ENCODE peak calls at places on chromosomes 7 and 10, in ten cellular contexts. H is pancreas, U is psoas muscle, V is lower lobe of right lung, I is tibial artery, Y is upper lobe of right lung, K is lung, G is Karpas-422, L is thyroid gland, P is heart right ventricle. J is an unnamed sample.

GRCh38 chr7:108181073-108181985 is 51.2 kb upstream of the LAMB4 start:
- DNase-seq in H (no peak), U (no peak), V (no peak), I (no peak), Y (no peak), K (no peak), G (peak; percentile 79), L (no peak), P (no peak), J (no peak)

GRCh38 chr7:50970092-50970491 is 187.4 kb upstream of the GRB10 start:
- DNase-seq in H (peak; percentile 92), U (no peak), V (no peak), I (no peak), Y (no peak), K (peak; percentile 39), G (no peak), L (peak; percentile 9), P (no peak), J (no peak)

GRCh38 chr7:128010392-128011078 is 20.7 kb downstream of the LRRC4 start:
- DNase-seq in H (no peak), U (no peak), V (no peak), I (no peak), Y (no peak), K (no peak), G (peak; percentile 86), L (no peak), P (no peak), J (no peak)

GRCh38 chr10:106440355-106440754 is 724.2 kb downstream of the SORCS1 start:
- DNase-seq in H (no peak), U (no peak), V (no peak), I (no peak), Y (no peak), K (no peak), G (no peak), L (no peak), P (no peak), J (no peak)

GRCh38 chr7:128408709-128409434 is 910 bp downstream of the IMPDH1 start:
- DNase-seq in H (no peak), U (no peak), V (no peak), I (peak; percentile 43), Y (peak; percentile 73), K (peak; percentile 46), G (no peak), L (no peak), P (no peak), J (no peak)

GRCh38 chr10:72099054-72099921 is 10.9 kb upstream of the SPOCK2 start:
- DNase-seq in H (no peak), U (no peak), V (no peak), I (no peak), Y (no peak), K (no peak), G (no peak), L (no peak), P (no peak), J (no peak)

GRCh38 chr7:16803881-16804673 is 722 bp downstream of the AGR2 start:
- DNase-seq in H (no peak), U (no peak), V (no peak), I (no peak), Y (no peak), K (no peak), G (peak; percentile 20), L (no peak), P (no peak), J (no peak)

GRCh38 chr7:107551936-107552335 is 11.8 kb downstream of the COG5 start:
- DNase-seq in H (no peak), U (no peak), V (no peak), I (no peak), Y (no peak), K (no peak), G (no peak), L (no peak), P (no peak), J (no peak)

GRCh38 chr7:40709077-40709964 is 574.5 kb downstream of the SUGCT start:
- DNase-seq in H (no peak), U (no peak), V (no peak), I (no peak), Y (no peak), K (no peak), G (no peak), L (no peak), P (no peak), J (no peak)

GRCh38 chr10:101629781-101630419 is 41.8 kb downstream of the DPCD start:
- DNase-seq in H (no peak), U (peak; percentile 37), V (no peak), I (no peak), Y (no peak), K (no peak), G (no peak), L (no peak), P (no peak), J (no peak)

GRCh38 chr7:151439855-151440798 is at the start of gene CRYGN:
- DNase-seq in H (no peak), U (no peak), V (no peak), I (no peak), Y (peak; percentile 58), K (no peak), G (no peak), L (peak; percentile 65), P (no peak), J (no peak)

GRCh38 chr7:131225619-131226101 is 102.0 kb upstream of the MKLN1 start:
- DNase-seq in H (peak; percentile 80), U (peak; percentile 37), V (peak; percentile 68), I (no peak), Y (peak; percentile 74), K (peak; percentile 69), G (no peak), L (peak; percentile 66), P (peak; percentile 53), J (peak; percentile 53)

GRCh38 chr10:3143366-3143765 is 29.2 kb downstream of the PITRM1 start:
- DNase-seq in H (no peak), U (no peak), V (no peak), I (no peak), Y (no peak), K (no peak), G (no peak), L (no peak), P (no peak), J (no peak)

GRCh38 chr7:116779222-116779621 is 83.2 kb upstream of the CAPZA2 start:
- DNase-seq in H (no peak), U (no peak), V (no peak), I (no peak), Y (no peak), K (no peak), G (no peak), L (no peak), P (no peak), J (no peak)

GRCh38 chr10:8691498-8692017 is 637.1 kb downstream of the GATA3 start:
- DNase-seq in H (no peak), U (no peak), V (no peak), I (no peak), Y (no peak), K (no peak), G (no peak), L (no peak), P (no peak), J (no peak)

GRCh38 chr10:117139581-117140524 is 1.8 kb upstream of the VAX1 start:
- DNase-seq in H (no peak), U (no peak), V (no peak), I (no peak), Y (no peak), K (no peak), G (no peak), L (no peak), P (no peak), J (no peak)

GRCh38 chr10:117136391-117136975 is 1.6 kb downstream of the VAX1 start:
- DNase-seq in H (no peak), U (no peak), V (no peak), I (no peak), Y (no peak), K (no peak), G (no peak), L (no peak), P (no peak), J (no peak)

GRCh38 chr10:117138838-117139580 is 939 bp upstream of the VAX1 start:
- DNase-seq in H (no peak), U (no peak), V (no peak), I (no peak), Y (no peak), K (no peak), G (no peak), L (no peak), P (no peak), J (no peak)

GRCh38 chr10:117137031-117137910 is 799 bp downstream of the VAX1 start:
- DNase-seq in H (no peak), U (no peak), V (no peak), I (no peak), Y (no peak), K (no peak), G (no peak), L (no peak), P (no peak), J (no peak)

GRCh38 chr10:117137911-117138642 is at the start of gene VAX1:
- DNase-seq in H (no peak), U (no peak), V (no peak), I (no peak), Y (no peak), K (no peak), G (no peak), L (no peak), P (no peak), J (no peak)
- H3K4me1 ChIP-seq in H (no peaks in the 10 kb centered on the region), U (no peaks in the 10 kb centered on the region), V (peaks cover 33% of the 10 kb centered on the region), I (peaks cover 50% of the 10 kb centered on the region), Y (peaks cover 10% of the 10 kb centered on the region), K (peaks cover 23% of the 10 kb centered on the region), G (no peaks in the 10 kb centered on the region), L (peaks cover 13% of the 10 kb centered on the region), P (peaks cover 37% of the 10 kb centered on the region), J (peaks cover 10% of the 10 kb centered on the region)

GRCh38 chr10:16436758-16437539 is at the start of gene PTER:
- DNase-seq in H (peak; percentile 99), U (peak; percentile 97), V (peak; percentile 98), I (peak; percentile 97), Y (peak; percentile 99), K (peak; percentile 99), G (peak; percentile 99), L (peak; percentile 98), P (peak; percentile 97), J (peak; percentile 95)
- H3K27ac ChIP-seq in H (peak within 1 kb of the TSS; percentile 85), U (peak within 1 kb of the TSS; percentile 93), V (peak within 1 kb of the TSS; percentile 86), I (peak within 1 kb of the TSS; percentile 82), Y (peak within 1 kb of the TSS; percentile 85), K (peak within 1 kb of the TSS; percentile 95), G (peak within 1 kb of the TSS; percentile 3), L (peak within 1 kb of the TSS; percentile 85), P (peak within 1 kb of the TSS; percentile 92), J (peak within 1 kb of the TSS; percentile 67)

GRCh38 chr7:74185636-74186035 is 11.5 kb downstream of the EIF4H start:
- DNase-seq in H (no peak), U (no peak), V (no peak), I (no peak), Y (no peak), K (no peak), G (no peak), L (no peak), P (no peak), J (no peak)
- H3K4me1 ChIP-seq in H (peaks cover 48% of the 10 kb centered on the region), U (peaks cover 85% of the 10 kb centered on the region), V (peaks cover 83% of the 10 kb centered on the region), I (peaks cover 83% of the 10 kb centered on the region), Y (peaks cover 80% of the 10 kb centered on the region), K (peaks cover 23% of the 10 kb centered on the region), G (peaks cover 29% of the 10 kb centered on the region), L (peaks cover 53% of the 10 kb centered on the region), P (peaks cover 77% of the 10 kb centered on the region), J (peaks cover 15% of the 10 kb centered on the region)

DNA sequence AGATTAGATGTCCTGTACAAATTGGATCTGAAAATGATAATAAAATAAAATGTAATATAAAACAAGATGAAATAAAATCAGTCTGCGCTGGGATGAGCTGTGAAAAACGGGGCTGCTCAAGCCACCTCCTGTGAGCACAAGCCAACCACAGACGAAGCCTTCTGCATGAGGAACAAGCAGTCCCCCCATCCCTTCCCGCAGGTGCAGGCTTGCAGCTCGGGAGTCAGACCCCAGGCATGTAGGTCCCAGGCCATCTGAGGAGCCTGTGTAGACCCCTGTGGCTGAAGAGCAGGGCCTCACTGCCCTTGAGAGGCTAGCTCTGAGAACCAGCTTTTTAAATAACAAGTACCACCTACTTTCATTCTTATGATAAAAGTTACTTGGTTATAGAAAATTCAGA is 123.4 kb downstream of the TNS3 start:
- DNase-seq in H (no peak), U (no peak), V (no peak), I (no peak), Y (no peak), K (no peak), G (no peak), L (no peak), P (no peak), J (no peak)
- H3K27ac ChIP-seq in H (peak overlapping the region; percentile 47), U (peak overlapping the region; percentile 73), V (peak overlapping the region; percentile 33), I (peak overlapping the region; percentile 30), Y (peak overlapping the region; percentile 63), K (no peak overlapping the region), G (no peak overlapping the region), L (peak overlapping the region; percentile 56), P (peak overlapping the region; percentile 22), J (no peak overlapping the region)